ENCODE peak calls at places on chromosomes 12 and 14, in seven cellular contexts. One of them, this sample, is unnamed.

GRCh38 chr14:104462651-104463630 is 116.6 kb upstream of the C14orf180 start:
- DNase-seq in heart left ventricle: no peak
- DNase-seq in WERI-Rb-1: no peak
- DNase-seq in uterus: no peak
- DNase-seq in choroid plexus epithelial cell: no peak
- DNase-seq in fibroblast of pulmonary artery: no peak
- DNase-seq in ovary: no peak
- DNase-seq in this sample: no peak

GRCh38 chr12:78183854-78184253 is 353.2 kb downstream of the NAV3 start:
- DNase-seq in choroid plexus epithelial cell: peak; percentile 44
- DNase-seq in fibroblast of pulmonary artery: no peak
- DNase-seq in heart left ventricle: no peak
- DNase-seq in uterus: no peak
- DNase-seq in ovary: no peak
- DNase-seq in WERI-Rb-1: no peak
- DNase-seq in this sample: no peak

GRCh38 chr14:31740688-31741087 is 179.5 kb downstream of the NUBPL start:
- DNase-seq in ovary: no peak
- DNase-seq in fibroblast of pulmonary artery: no peak
- DNase-seq in heart left ventricle: no peak
- DNase-seq in WERI-Rb-1: no peak
- DNase-seq in uterus: no peak
- DNase-seq in choroid plexus epithelial cell: no peak
- DNase-seq in this sample: no peak

GRCh38 chr12:51636581-51636980 is 45.5 kb downstream of the SCN8A start:
- DNase-seq in choroid plexus epithelial cell: no peak
- DNase-seq in uterus: no peak
- DNase-seq in WERI-Rb-1: no peak
- DNase-seq in heart left ventricle: no peak
- DNase-seq in fibroblast of pulmonary artery: peak; percentile 41
- DNase-seq in ovary: no peak
- DNase-seq in this sample: no peak

GRCh38 chr12:98594050-98594853 is 766 bp downstream of the SLC25A3 start:
- DNase-seq in fibroblast of pulmonary artery: no peak
- DNase-seq in WERI-Rb-1: peak; percentile 32
- DNase-seq in heart left ventricle: peak; percentile 72
- DNase-seq in ovary: no peak
- DNase-seq in uterus: peak; percentile 23
- DNase-seq in choroid plexus epithelial cell: no peak
- DNase-seq in this sample: peak; percentile 30

GRCh38 chr12:57890191-57891120 is 43.9 kb upstream of the CTDSP2 start:
- DNase-seq in heart left ventricle: no peak
- DNase-seq in fibroblast of pulmonary artery: peak; percentile 56
- DNase-seq in WERI-Rb-1: no peak
- DNase-seq in ovary: no peak
- DNase-seq in uterus: no peak
- DNase-seq in choroid plexus epithelial cell: no peak
- DNase-seq in this sample: no peak

GRCh38 chr12:94802796-94803195 is 152.4 kb upstream of the TMCC3 start:
- DNase-seq in ovary: no peak
- DNase-seq in choroid plexus epithelial cell: no peak
- DNase-seq in heart left ventricle: no peak
- DNase-seq in uterus: no peak
- DNase-seq in fibroblast of pulmonary artery: no peak
- DNase-seq in WERI-Rb-1: no peak
- DNase-seq in this sample: no peak

GRCh38 chr14:90870950-90871604 is 54.8 kb upstream of the TTC7B start:
- DNase-seq in ovary: no peak
- DNase-seq in fibroblast of pulmonary artery: no peak
- DNase-seq in choroid plexus epithelial cell: no peak
- DNase-seq in uterus: no peak
- DNase-seq in WERI-Rb-1: no peak
- DNase-seq in heart left ventricle: no peak
- DNase-seq in this sample: no peak

GRCh38 chr12:65696227-65696626 is 128.1 kb upstream of the HMGA2 start:
- DNase-seq in ovary: no peak
- DNase-seq in uterus: no peak
- DNase-seq in heart left ventricle: no peak
- DNase-seq in fibroblast of pulmonary artery: no peak
- DNase-seq in choroid plexus epithelial cell: peak; percentile 35
- DNase-seq in WERI-Rb-1: no peak
- DNase-seq in this sample: no peak

GRCh38 chr14:61472025-61472672 is 150.8 kb downstream of the PRKCH start:
- DNase-seq in WERI-Rb-1: no peak
- DNase-seq in ovary: no peak
- DNase-seq in uterus: no peak
- DNase-seq in fibroblast of pulmonary artery: peak; percentile 99
- DNase-seq in heart left ventricle: peak; percentile 60
- DNase-seq in choroid plexus epithelial cell: peak; percentile 98
- DNase-seq in this sample: no peak

GRCh38 chr14:64910847-64911495 is 3.3 kb upstream of the CHURC1 start:
- DNase-seq in ovary: no peak
- DNase-seq in uterus: no peak
- DNase-seq in choroid plexus epithelial cell: peak; percentile 78
- DNase-seq in heart left ventricle: no peak
- DNase-seq in WERI-Rb-1: peak; percentile 14
- DNase-seq in fibroblast of pulmonary artery: peak; percentile 67
- DNase-seq in this sample: no peak

GRCh38 chr12:1287446-1287975 is 296.5 kb downstream of the ERC1 start:
- DNase-seq in WERI-Rb-1: no peak
- DNase-seq in ovary: no peak
- DNase-seq in heart left ventricle: no peak
- DNase-seq in choroid plexus epithelial cell: no peak
- DNase-seq in fibroblast of pulmonary artery: no peak
- DNase-seq in uterus: no peak
- DNase-seq in this sample: no peak

GRCh38 chr14:97025722-97026121 is 228.5 kb downstream of the VRK1 start:
- DNase-seq in heart left ventricle: no peak
- DNase-seq in WERI-Rb-1: no peak
- DNase-seq in choroid plexus epithelial cell: no peak
- DNase-seq in fibroblast of pulmonary artery: no peak
- DNase-seq in ovary: no peak
- DNase-seq in uterus: no peak
- DNase-seq in this sample: no peak

DNA sequence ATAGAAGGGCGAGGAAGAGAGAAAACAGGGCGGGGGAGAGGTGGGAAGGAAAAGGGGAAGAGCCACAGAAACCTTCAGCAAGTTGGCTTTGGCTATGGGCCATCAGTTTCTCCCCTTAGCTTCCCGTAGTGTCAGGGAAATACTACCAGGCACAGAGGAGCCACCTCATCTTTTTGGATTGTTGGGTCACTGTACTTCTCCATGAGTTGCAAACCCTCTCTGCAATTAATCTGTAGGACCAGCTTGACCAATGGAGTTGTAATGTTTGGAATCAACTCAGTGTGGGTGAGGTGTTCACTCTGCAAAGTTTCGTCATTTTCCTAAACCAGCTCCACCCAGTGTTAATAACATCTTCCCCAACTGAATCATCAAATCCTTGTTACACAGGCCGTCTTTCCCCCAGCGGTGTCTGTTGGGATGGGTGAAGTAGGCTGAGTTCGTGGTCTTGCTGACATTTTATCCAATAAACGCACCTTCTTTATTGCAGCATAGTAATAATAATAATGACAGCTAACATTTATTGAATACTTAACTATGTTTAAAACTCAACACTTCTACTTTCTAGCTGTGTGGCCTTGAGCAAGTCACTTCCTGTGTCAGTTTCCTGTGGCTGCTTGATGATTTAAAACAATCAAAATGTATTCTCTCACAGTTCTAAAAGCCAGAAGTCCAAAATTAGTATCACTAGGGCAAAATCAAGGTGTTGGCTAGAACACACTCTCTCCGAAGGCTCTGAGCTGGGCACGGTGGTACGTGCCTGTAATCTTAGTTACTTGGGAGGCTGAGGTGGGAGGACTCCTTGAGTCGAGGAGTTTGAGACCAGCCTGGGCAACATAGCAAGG is 8.1 kb upstream of the GLTP start:
- DNase-seq in fibroblast of pulmonary artery: peak; percentile 87
- DNase-seq in ovary: no peak
- DNase-seq in WERI-Rb-1: no peak
- DNase-seq in heart left ventricle: no peak
- DNase-seq in choroid plexus epithelial cell: peak; percentile 83
- DNase-seq in uterus: no peak
- DNase-seq in this sample: no peak
- TF ChIP-seq CTCF in fibroblast of pulmonary artery: no peak
- TF ChIP-seq CTCF in ovary: no peak
- TF ChIP-seq CTCF in WERI-Rb-1: no peak
- TF ChIP-seq CTCF in heart left ventricle: no peak
- TF ChIP-seq CTCF in choroid plexus epithelial cell: peak; percentile 5
- TF ChIP-seq CTCF in uterus: no peak
- TF ChIP-seq CTCF in this sample: no peak

DNA sequence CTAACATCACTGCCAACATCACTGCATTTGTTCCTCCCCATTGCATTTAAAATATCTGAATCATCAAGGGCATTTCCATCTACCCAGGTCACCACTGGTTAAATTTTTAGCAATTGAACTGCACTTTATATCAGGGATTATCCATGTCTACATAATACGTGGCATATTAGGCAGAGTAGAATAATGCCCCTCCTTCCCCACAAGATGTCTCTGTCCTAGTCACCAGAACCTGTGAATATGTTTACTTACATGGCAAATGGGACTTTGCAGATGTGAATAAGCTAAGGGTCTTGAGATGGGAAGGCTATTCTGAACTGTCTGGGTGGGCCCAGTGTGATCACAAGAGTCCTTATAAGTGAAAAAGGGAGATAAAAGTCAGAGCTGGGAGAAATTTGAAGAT is 181.7 kb upstream of the ARID2 start:
- DNase-seq in fibroblast of pulmonary artery: peak; percentile 29
- DNase-seq in choroid plexus epithelial cell: peak; percentile 20
- DNase-seq in WERI-Rb-1: no peak
- DNase-seq in heart left ventricle: no peak
- DNase-seq in uterus: no peak
- DNase-seq in ovary: no peak
- DNase-seq in this sample: no peak
- TF ChIP-seq CTCF in fibroblast of pulmonary artery: peak; percentile 29
- TF ChIP-seq CTCF in choroid plexus epithelial cell: peak; percentile 29
- TF ChIP-seq CTCF in WERI-Rb-1: no peak
- TF ChIP-seq CTCF in heart left ventricle: no peak
- TF ChIP-seq CTCF in uterus: no peak
- TF ChIP-seq CTCF in ovary: no peak
- TF ChIP-seq CTCF in this sample: no peak

GRCh38 chr12:26119391-26119981 is 5.4 kb downstream of the BHLHE41 start:
- DNase-seq in heart left ventricle: no peak
- DNase-seq in ovary: no peak
- DNase-seq in uterus: peak; percentile 45
- DNase-seq in WERI-Rb-1: peak; percentile 15
- DNase-seq in choroid plexus epithelial cell: peak; percentile 89
- DNase-seq in fibroblast of pulmonary artery: peak; percentile 83
- DNase-seq in this sample: no peak
- TF ChIP-seq CTCF in heart left ventricle: peak; percentile 41
- TF ChIP-seq CTCF in ovary: peak; percentile 51
- TF ChIP-seq CTCF in uterus: peak; percentile 63
- TF ChIP-seq CTCF in WERI-Rb-1: peak; percentile 49
- TF ChIP-seq CTCF in choroid plexus epithelial cell: peak; percentile 72
- TF ChIP-seq CTCF in fibroblast of pulmonary artery: peak; percentile 75
- TF ChIP-seq CTCF in this sample: peak; percentile 24

GRCh38 chr14:20904393-20905029 is 13.3 kb downstream of the RNASE3 start:
- DNase-seq in fibroblast of pulmonary artery: no peak
- DNase-seq in ovary: no peak
- DNase-seq in WERI-Rb-1: no peak
- DNase-seq in heart left ventricle: no peak
- DNase-seq in choroid plexus epithelial cell: no peak
- DNase-seq in uterus: no peak
- DNase-seq in this sample: peak; percentile 6
- TF ChIP-seq CTCF in fibroblast of pulmonary artery: no peak
- TF ChIP-seq CTCF in ovary: no peak
- TF ChIP-seq CTCF in WERI-Rb-1: no peak
- TF ChIP-seq CTCF in heart left ventricle: no peak
- TF ChIP-seq CTCF in choroid plexus epithelial cell: no peak
- TF ChIP-seq CTCF in uterus: no peak
- TF ChIP-seq CTCF in this sample: no peak

GRCh38 chr12:124379938-124380754 is 85.3 kb downstream of the RFLNA start:
- DNase-seq in fibroblast of pulmonary artery: peak; percentile 92
- DNase-seq in ovary: peak; percentile 77
- DNase-seq in heart left ventricle: peak; percentile 80
- DNase-seq in WERI-Rb-1: no peak
- DNase-seq in uterus: peak; percentile 83
- DNase-seq in choroid plexus epithelial cell: peak; percentile 89
- DNase-seq in this sample: no peak
- TF ChIP-seq CTCF in fibroblast of pulmonary artery: peak; percentile 70
- TF ChIP-seq CTCF in ovary: peak; percentile 90
- TF ChIP-seq CTCF in heart left ventricle: peak; percentile 42
- TF ChIP-seq CTCF in WERI-Rb-1: no peak
- TF ChIP-seq CTCF in uterus: peak; percentile 75
- TF ChIP-seq CTCF in choroid plexus epithelial cell: peak; percentile 76
- TF ChIP-seq CTCF in this sample: no peak

GRCh38 chr12:93025145-93026103 is 96.3 kb upstream of the EEA1 start:
- DNase-seq in uterus: no peak
- DNase-seq in heart left ventricle: no peak
- DNase-seq in choroid plexus epithelial cell: peak; percentile 92
- DNase-seq in WERI-Rb-1: no peak
- DNase-seq in ovary: no peak
- DNase-seq in fibroblast of pulmonary artery: peak; percentile 87
- DNase-seq in this sample: no peak
- TF ChIP-seq CTCF in uterus: no peak
- TF ChIP-seq CTCF in heart left ventricle: peak; percentile 69
- TF ChIP-seq CTCF in choroid plexus epithelial cell: peak; percentile 68
- TF ChIP-seq CTCF in WERI-Rb-1: peak; percentile 64
- TF ChIP-seq CTCF in ovary: no peak
- TF ChIP-seq CTCF in fibroblast of pulmonary artery: peak; percentile 74
- TF ChIP-seq CTCF in this sample: peak; percentile 33